ENCODE peak calls at places on chromosomes 12 and 14, in four cellular contexts. One of them, this sample, is unnamed.

GRCh38 chr12:51025182-51025747 is 919 bp downstream of the SLC11A2 start:
- DNase-seq in A549: no peak
- DNase-seq in SK-N-SH: no peak
- DNase-seq in GM12878: no peak
- DNase-seq in this sample: no peak

GRCh38 chr14:32224731-32225377 is 21.8 kb upstream of the RNU6-8 start:
- DNase-seq in A549: peak; percentile 52
- DNase-seq in GM12878: no peak
- DNase-seq in SK-N-SH: peak; percentile 80
- DNase-seq in this sample: peak; percentile 54

GRCh38 chr14:95134304-95134933 is 22.9 kb downstream of the DICER1 start:
- DNase-seq in SK-N-SH: no peak
- DNase-seq in GM12878: no peak
- DNase-seq in A549: no peak
- DNase-seq in this sample: peak; percentile 76

GRCh38 chr12:22794017-22794416 is 169.0 kb downstream of the ETNK1 start:
- DNase-seq in GM12878: no peak
- DNase-seq in SK-N-SH: no peak
- DNase-seq in A549: no peak
- DNase-seq in this sample: no peak

GRCh38 chr14:103629503-103630121 is 601 bp downstream of the KLC1 start:
- DNase-seq in A549: no peak
- DNase-seq in SK-N-SH: peak; percentile 87
- DNase-seq in GM12878: no peak
- DNase-seq in this sample: no peak

GRCh38 chr12:124809878-124810277 is 53.8 kb downstream of the SCARB1 start:
- DNase-seq in SK-N-SH: no peak
- DNase-seq in GM12878: no peak
- DNase-seq in A549: no peak
- DNase-seq in this sample: peak; percentile 49

GRCh38 chr14:101584049-101584859 is 23.0 kb downstream of the DIO3 start:
- DNase-seq in SK-N-SH: peak; percentile 94
- DNase-seq in GM12878: no peak
- DNase-seq in A549: no peak
- DNase-seq in this sample: no peak

GRCh38 chr12:24759155-24759554 is 189.7 kb downstream of the BCAT1 start:
- DNase-seq in A549: no peak
- DNase-seq in GM12878: no peak
- DNase-seq in SK-N-SH: no peak
- DNase-seq in this sample: peak; percentile 66

GRCh38 chr12:127729381-127729780 is 537.6 kb upstream of the TMEM132C start:
- DNase-seq in A549: no peak
- DNase-seq in GM12878: no peak
- DNase-seq in SK-N-SH: no peak
- DNase-seq in this sample: no peak

GRCh38 chr12:19208456-19208855 is 78.9 kb downstream of the PLEKHA5 start:
- DNase-seq in GM12878: no peak
- DNase-seq in SK-N-SH: no peak
- DNase-seq in A549: no peak
- DNase-seq in this sample: peak; percentile 62

GRCh38 chr14:28762290-28762948 is 4.2 kb upstream of the FOXG1 start:
- DNase-seq in GM12878: no peak
- DNase-seq in SK-N-SH: no peak
- DNase-seq in A549: no peak
- DNase-seq in this sample: no peak

GRCh38 chr14:82501554-82501953 is 967.9 kb upstream of the SEL1L start:
- DNase-seq in A549: no peak
- DNase-seq in SK-N-SH: no peak
- DNase-seq in GM12878: no peak
- DNase-seq in this sample: no peak

GRCh38 chr12:92938018-92938417 is 8.9 kb upstream of the EEA1 start:
- DNase-seq in SK-N-SH: no peak
- DNase-seq in A549: no peak
- DNase-seq in GM12878: no peak
- DNase-seq in this sample: no peak

GRCh38 chr12:42652048-42652447 is 62.5 kb upstream of the PRICKLE1 start:
- DNase-seq in GM12878: no peak
- DNase-seq in SK-N-SH: no peak
- DNase-seq in A549: peak; percentile 14
- DNase-seq in this sample: no peak

GRCh38 chr12:121793501-121793835 is at the start of gene RHOF:
- DNase-seq in A549: no peak
- DNase-seq in GM12878: no peak
- DNase-seq in SK-N-SH: peak; percentile 83
- DNase-seq in this sample: no peak

GRCh38 chr12:109981311-109981710 is 14.9 kb downstream of the GIT2 start:
- DNase-seq in SK-N-SH: no peak
- DNase-seq in GM12878: no peak
- DNase-seq in A549: no peak
- DNase-seq in this sample: no peak

GRCh38 chr12:20631711-20632110 is 63.4 kb upstream of the SLCO1C1 start:
- DNase-seq in A549: no peak
- DNase-seq in SK-N-SH: no peak
- DNase-seq in GM12878: no peak
- DNase-seq in this sample: no peak

GRCh38 chr14:64983439-64984310 is 3.0 kb upstream of the FNTB start:
- DNase-seq in SK-N-SH: peak; percentile 65
- DNase-seq in GM12878: no peak
- DNase-seq in A549: peak; percentile 70
- DNase-seq in this sample: peak; percentile 74

GRCh38 chr14:103483600-103483999 is 39.0 kb downstream of the CKB start:
- DNase-seq in GM12878: no peak
- DNase-seq in A549: no peak
- DNase-seq in SK-N-SH: no peak
- DNase-seq in this sample: peak; percentile 98

GRCh38 chr12:42130670-42131402 is 13.8 kb downstream of the GXYLT1 start:
- DNase-seq in SK-N-SH: no peak
- DNase-seq in GM12878: no peak
- DNase-seq in A549: no peak
- DNase-seq in this sample: peak; percentile 64

GRCh38 chr14:104137297-104138097 is 890 bp upstream of the KIF26A start:
- DNase-seq in SK-N-SH: peak; percentile 92
- DNase-seq in GM12878: no peak
- DNase-seq in A549: peak; percentile 80
- DNase-seq in this sample: peak; percentile 4

GRCh38 chr14:61681413-61681812 is 13.9 kb upstream of the HIF1A start:
- DNase-seq in A549: no peak
- DNase-seq in GM12878: no peak
- DNase-seq in SK-N-SH: no peak
- DNase-seq in this sample: no peak

GRCh38 chr14:105496831-105497591 is 6.0 kb downstream of the TEDC1 start:
- DNase-seq in SK-N-SH: no peak
- DNase-seq in A549: no peak
- DNase-seq in GM12878: no peak
- DNase-seq in this sample: no peak

GRCh38 chr14:31418440-31418839 is 1.9 kb downstream of the HEATR5A start:
- DNase-seq in GM12878: no peak
- DNase-seq in A549: no peak
- DNase-seq in SK-N-SH: no peak
- DNase-seq in this sample: no peak

GRCh38 chr14:35400707-35401421 is 3.7 kb downstream of the NFKBIA start:
- DNase-seq in A549: no peak
- DNase-seq in GM12878: no peak
- DNase-seq in SK-N-SH: no peak
- DNase-seq in this sample: no peak

DNA sequence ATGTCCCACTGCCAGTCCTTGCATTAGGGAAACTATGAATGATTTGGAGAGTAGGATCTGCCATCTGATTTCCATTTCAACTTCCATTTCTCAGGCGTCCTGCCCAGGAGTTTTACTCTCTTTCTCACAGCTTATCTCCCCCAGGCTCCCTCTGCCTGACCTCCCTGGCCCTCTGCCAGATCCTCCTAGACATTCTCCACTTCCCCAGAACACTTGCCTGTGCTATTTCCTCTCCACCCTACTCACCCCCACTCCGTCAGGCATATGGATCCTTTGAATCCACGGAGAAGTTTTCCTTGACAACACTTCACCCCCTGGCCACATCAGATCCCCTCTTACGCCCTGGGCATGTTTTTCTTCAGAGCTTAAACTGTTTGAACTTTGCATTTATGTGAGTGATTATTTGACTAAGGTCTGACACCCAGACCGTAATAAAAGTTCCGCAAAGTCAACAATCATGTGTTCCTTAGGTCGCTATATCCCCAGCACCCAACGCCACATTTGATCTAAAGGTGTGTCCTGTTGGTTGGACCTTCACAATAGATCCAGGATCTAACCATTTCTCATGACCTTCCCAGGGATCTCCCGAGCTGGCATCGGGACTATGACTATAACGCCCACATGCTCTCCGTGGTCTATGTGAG is 255.7 kb upstream of the FOXN3 start:
- DNase-seq in A549: no peak
- DNase-seq in GM12878: no peak
- DNase-seq in SK-N-SH: no peak
- DNase-seq in this sample: no peak
- TF ChIP-seq SMC3 in A549: no peak
- TF ChIP-seq SMC3 in GM12878: no peak
- TF ChIP-seq SMC3 in SK-N-SH: no peak
- TF ChIP-seq SMC3 in this sample: no peak

GRCh38 chr12:3681595-3681921 is 71.4 kb downstream of the CRACR2A start:
- DNase-seq in SK-N-SH: no peak
- DNase-seq in GM12878: no peak
- DNase-seq in A549: no peak
- DNase-seq in this sample: no peak

GRCh38 chr12:3686463-3686862 is 66.4 kb downstream of the CRACR2A start:
- DNase-seq in A549: no peak
- DNase-seq in GM12878: no peak
- DNase-seq in SK-N-SH: no peak
- DNase-seq in this sample: no peak

GRCh38 chr12:3685813-3686212 is 67.1 kb downstream of the CRACR2A start:
- DNase-seq in SK-N-SH: peak; percentile 30
- DNase-seq in GM12878: no peak
- DNase-seq in A549: no peak
- DNase-seq in this sample: no peak

GRCh38 chr12:3683670-3684069 is 69.2 kb downstream of the CRACR2A start:
- DNase-seq in GM12878: no peak
- DNase-seq in A549: no peak
- DNase-seq in SK-N-SH: no peak
- DNase-seq in this sample: peak; percentile 31

DNA sequence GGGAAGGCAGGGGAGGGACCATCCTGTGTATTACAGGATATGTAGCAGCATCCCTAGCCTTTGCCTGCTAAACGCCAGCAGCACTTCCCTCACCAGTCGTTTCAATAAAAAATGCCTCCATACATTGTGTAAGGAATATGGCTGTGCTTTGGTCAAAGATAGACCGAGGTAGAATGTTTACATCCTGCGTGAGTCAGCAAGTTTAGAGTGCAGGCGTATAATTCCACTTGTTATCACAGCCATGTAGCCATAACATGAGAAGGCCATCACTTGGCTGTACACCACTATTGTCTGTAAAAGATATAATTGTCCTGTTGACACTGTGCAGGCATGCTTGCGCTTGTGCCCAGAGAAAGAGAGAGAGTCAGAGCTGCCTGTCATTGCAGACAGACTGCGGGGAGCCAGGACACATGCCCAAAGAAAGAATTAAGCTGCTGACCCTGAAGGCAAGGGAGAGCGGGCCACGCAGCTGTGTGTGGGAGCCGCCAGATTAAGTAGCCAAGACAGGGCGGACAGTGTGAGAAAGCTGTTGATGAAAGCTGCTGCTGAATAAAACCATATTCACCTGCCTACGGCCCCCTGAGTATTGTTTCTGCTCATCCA is 68.4 kb downstream of the CRACR2A start:
- DNase-seq in GM12878: no peak
- DNase-seq in SK-N-SH: no peak
- DNase-seq in A549: no peak
- DNase-seq in this sample: no peak
- TF ChIP-seq SMC3 in GM12878: no peak
- TF ChIP-seq SMC3 in SK-N-SH: no peak
- TF ChIP-seq SMC3 in A549: no peak
- TF ChIP-seq SMC3 in this sample: no peak

DNA sequence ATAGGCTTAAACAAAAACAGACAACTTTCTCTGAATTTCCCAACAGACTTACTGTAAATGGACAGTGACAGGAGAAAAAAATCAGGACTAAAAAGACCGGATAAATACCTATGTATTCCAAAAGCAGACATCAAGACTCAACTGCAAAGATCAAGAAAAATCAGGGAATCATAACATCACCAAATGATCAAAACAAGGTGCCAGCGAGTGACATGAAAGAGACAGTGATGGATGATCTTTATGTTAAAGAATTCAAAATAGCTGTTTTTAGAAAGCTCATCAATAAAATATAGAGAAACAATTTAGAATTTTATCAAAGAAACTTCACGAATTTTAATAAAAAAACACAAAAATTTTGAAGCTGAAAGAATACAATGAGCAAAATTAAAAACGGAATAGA is 952.5 kb upstream of the ATXN7L3B start:
- DNase-seq in A549: no peak
- DNase-seq in SK-N-SH: no peak
- DNase-seq in GM12878: no peak
- DNase-seq in this sample: no peak
- TF ChIP-seq SMC3 in A549: no peak
- TF ChIP-seq SMC3 in SK-N-SH: no peak
- TF ChIP-seq SMC3 in GM12878: no peak
- TF ChIP-seq SMC3 in this sample: no peak

GRCh38 chr14:60482743-60483142 is 3.1 kb downstream of the C14orf39 start:
- DNase-seq in GM12878: no peak
- DNase-seq in SK-N-SH: no peak
- DNase-seq in A549: no peak
- DNase-seq in this sample: peak; percentile 44
- TF ChIP-seq SMC3 in GM12878: no peak
- TF ChIP-seq SMC3 in SK-N-SH: no peak
- TF ChIP-seq SMC3 in A549: no peak
- TF ChIP-seq SMC3 in this sample: no peak